ENCODE peak calls at places on chromosomes 12 and 14, in seven cellular contexts. One of them, this sample, is unnamed.

GRCh38 chr12:58148405-58148804 is 207.0 kb downstream of the ATP23 start:
- DNase-seq in lower lobe of right lung: no peak
- DNase-seq in tibial artery: no peak
- DNase-seq in psoas muscle: no peak
- DNase-seq in AG10803: peak; percentile 52
- DNase-seq in foreskin fibroblast: peak; percentile 36
- DNase-seq in BE2C: peak; percentile 61
- DNase-seq in this sample: peak; percentile 74

GRCh38 chr12:89949457-89950195 is 241.0 kb upstream of the ATP2B1 start:
- DNase-seq in BE2C: no peak
- DNase-seq in lower lobe of right lung: no peak
- DNase-seq in AG10803: peak; percentile 81
- DNase-seq in foreskin fibroblast: peak; percentile 62
- DNase-seq in tibial artery: peak; percentile 41
- DNase-seq in psoas muscle: no peak
- DNase-seq in this sample: peak; percentile 85

GRCh38 chr14:22875003-22875747 is 3.6 kb downstream of the LRP10 start:
- DNase-seq in lower lobe of right lung: no peak
- DNase-seq in AG10803: no peak
- DNase-seq in BE2C: no peak
- DNase-seq in foreskin fibroblast: no peak
- DNase-seq in psoas muscle: no peak
- DNase-seq in tibial artery: no peak
- DNase-seq in this sample: no peak

GRCh38 chr12:113439606-113440030 is 17.4 kb downstream of the SDSL start:
- DNase-seq in psoas muscle: no peak
- DNase-seq in foreskin fibroblast: peak; percentile 57
- DNase-seq in tibial artery: no peak
- DNase-seq in BE2C: peak; percentile 78
- DNase-seq in lower lobe of right lung: no peak
- DNase-seq in AG10803: peak; percentile 21
- DNase-seq in this sample: peak; percentile 31

GRCh38 chr12:52389313-52390207 is 4.1 kb upstream of the KRT84 start:
- DNase-seq in tibial artery: no peak
- DNase-seq in foreskin fibroblast: peak; percentile 18
- DNase-seq in psoas muscle: no peak
- DNase-seq in lower lobe of right lung: no peak
- DNase-seq in AG10803: peak; percentile 21
- DNase-seq in BE2C: no peak
- DNase-seq in this sample: no peak

GRCh38 chr12:119328111-119328510 is 6.4 kb upstream of the CCDC60 start:
- DNase-seq in BE2C: peak; percentile 66
- DNase-seq in tibial artery: no peak
- DNase-seq in psoas muscle: no peak
- DNase-seq in lower lobe of right lung: no peak
- DNase-seq in AG10803: no peak
- DNase-seq in foreskin fibroblast: no peak
- DNase-seq in this sample: no peak

GRCh38 chr12:59808317-59808910 is 212.6 kb downstream of the SLC16A7 start:
- DNase-seq in BE2C: no peak
- DNase-seq in psoas muscle: no peak
- DNase-seq in lower lobe of right lung: no peak
- DNase-seq in foreskin fibroblast: peak; percentile 69
- DNase-seq in tibial artery: no peak
- DNase-seq in AG10803: peak; percentile 48
- DNase-seq in this sample: peak; percentile 47

GRCh38 chr12:121709478-121709890 is 3.1 kb upstream of the TMEM120B start:
- DNase-seq in tibial artery: no peak
- DNase-seq in psoas muscle: no peak
- DNase-seq in AG10803: peak; percentile 79
- DNase-seq in lower lobe of right lung: no peak
- DNase-seq in BE2C: no peak
- DNase-seq in foreskin fibroblast: peak; percentile 24
- DNase-seq in this sample: peak; percentile 69

GRCh38 chr12:46921048-46921753 is 95.4 kb upstream of the SLC38A4 start:
- DNase-seq in tibial artery: no peak
- DNase-seq in foreskin fibroblast: peak; percentile 70
- DNase-seq in AG10803: peak; percentile 78
- DNase-seq in psoas muscle: no peak
- DNase-seq in BE2C: no peak
- DNase-seq in lower lobe of right lung: no peak
- DNase-seq in this sample: peak; percentile 80

GRCh38 chr14:105249175-105250007 is 1.1 kb downstream of the BTBD6 start:
- DNase-seq in AG10803: peak; percentile 21
- DNase-seq in lower lobe of right lung: peak; percentile 57
- DNase-seq in BE2C: peak; percentile 38
- DNase-seq in psoas muscle: peak; percentile 69
- DNase-seq in tibial artery: no peak
- DNase-seq in foreskin fibroblast: peak; percentile 59
- DNase-seq in this sample: peak; percentile 40

GRCh38 chr14:81981311-81981675 is 447.6 kb upstream of the SEL1L start:
- DNase-seq in lower lobe of right lung: no peak
- DNase-seq in psoas muscle: no peak
- DNase-seq in AG10803: no peak
- DNase-seq in foreskin fibroblast: no peak
- DNase-seq in tibial artery: no peak
- DNase-seq in BE2C: no peak
- DNase-seq in this sample: no peak

GRCh38 chr14:105166571-105167302 is 1.8 kb downstream of the JAG2 start:
- DNase-seq in foreskin fibroblast: no peak
- DNase-seq in AG10803: no peak
- DNase-seq in lower lobe of right lung: no peak
- DNase-seq in psoas muscle: no peak
- DNase-seq in tibial artery: no peak
- DNase-seq in BE2C: no peak
- DNase-seq in this sample: no peak

GRCh38 chr12:21296751-21297406 is 37.8 kb downstream of the SLCO1A2 start:
- DNase-seq in psoas muscle: no peak
- DNase-seq in lower lobe of right lung: no peak
- DNase-seq in foreskin fibroblast: peak; percentile 16
- DNase-seq in tibial artery: no peak
- DNase-seq in AG10803: peak; percentile 15
- DNase-seq in BE2C: no peak
- DNase-seq in this sample: peak; percentile 3

DNA sequence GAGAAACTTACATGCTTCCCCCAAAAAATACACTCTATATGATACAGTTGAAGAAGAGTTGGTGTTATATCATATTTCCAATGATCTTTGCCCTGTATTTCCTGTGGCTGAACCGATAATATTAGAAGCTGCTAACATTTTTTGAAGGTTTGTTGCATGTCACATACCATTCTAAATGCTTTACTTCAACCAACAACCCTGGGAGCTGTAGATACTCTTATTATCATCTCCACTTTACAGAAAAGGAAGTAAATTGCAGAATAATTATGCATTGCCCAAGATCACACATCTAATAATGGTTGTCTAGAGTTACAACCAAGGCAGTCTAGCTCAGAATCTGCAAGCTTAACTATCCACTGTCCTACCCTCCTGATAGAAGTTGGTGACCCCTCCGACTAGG is 182.8 kb downstream of the NUAK1 start:
- DNase-seq in lower lobe of right lung: no peak
- DNase-seq in BE2C: no peak
- DNase-seq in tibial artery: no peak
- DNase-seq in foreskin fibroblast: no peak
- DNase-seq in psoas muscle: no peak
- DNase-seq in AG10803: no peak
- DNase-seq in this sample: no peak
- H3K4me3 ChIP-seq in lower lobe of right lung: no peak overlapping the region
- H3K4me3 ChIP-seq in BE2C: no peak overlapping the region
- H3K4me3 ChIP-seq in tibial artery: no peak overlapping the region
- H3K4me3 ChIP-seq in foreskin fibroblast: no peak overlapping the region
- H3K4me3 ChIP-seq in psoas muscle: no peak overlapping the region
- H3K4me3 ChIP-seq in AG10803: no peak overlapping the region
- H3K4me3 ChIP-seq in this sample: no peak overlapping the region

DNA sequence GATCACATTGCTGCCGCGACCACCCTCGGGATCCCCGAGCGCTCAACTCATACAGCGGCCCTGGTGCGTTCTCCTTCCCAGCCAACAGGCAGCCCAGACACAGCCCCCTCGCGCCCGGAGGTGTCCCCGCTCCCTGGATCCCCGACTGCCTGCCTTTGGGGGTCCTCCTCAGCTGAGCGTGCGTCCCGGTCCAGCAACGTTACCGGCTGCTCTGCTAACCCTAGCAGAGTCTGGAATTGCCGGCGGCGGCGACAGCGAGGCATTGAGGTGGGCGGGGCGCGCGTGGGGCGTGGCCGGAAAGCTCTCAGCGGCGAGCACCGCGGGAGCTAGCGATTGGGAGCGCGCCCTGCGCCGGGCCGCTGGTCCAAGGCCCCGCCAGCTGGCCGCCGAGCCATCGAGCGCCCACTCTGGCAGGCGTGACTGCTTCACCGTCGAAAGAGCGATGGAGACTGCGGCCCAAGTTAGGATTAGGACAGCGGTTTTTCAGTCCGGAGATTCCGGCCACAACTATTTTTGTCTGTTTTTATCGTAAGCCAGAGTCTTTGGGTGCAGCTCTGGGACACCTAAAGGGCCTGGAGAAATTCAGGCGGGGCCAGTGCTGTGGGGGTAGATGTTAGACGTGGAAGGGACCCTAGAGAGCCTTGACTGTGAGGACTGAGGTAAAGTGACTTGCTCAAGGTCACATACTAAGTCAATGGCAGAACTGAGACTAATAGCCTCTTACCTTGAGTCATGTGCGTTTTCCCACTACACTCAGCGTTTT is at the start of gene HEATR5A:
- DNase-seq in tibial artery: peak; percentile 94
- DNase-seq in lower lobe of right lung: peak; percentile 98
- DNase-seq in BE2C: peak; percentile 98
- DNase-seq in psoas muscle: peak; percentile 98
- DNase-seq in foreskin fibroblast: peak; percentile 99
- DNase-seq in AG10803: peak; percentile 96
- DNase-seq in this sample: peak; percentile 97
- TF ChIP-seq CTCF in tibial artery: peak; percentile 28
- TF ChIP-seq CTCF in lower lobe of right lung: peak; percentile 37
- TF ChIP-seq CTCF in BE2C: no peak
- TF ChIP-seq CTCF in psoas muscle: peak; percentile 37
- TF ChIP-seq CTCF in foreskin fibroblast: no peak
- TF ChIP-seq CTCF in AG10803: peak; percentile 17
- TF ChIP-seq CTCF in this sample: peak; percentile 8

DNA sequence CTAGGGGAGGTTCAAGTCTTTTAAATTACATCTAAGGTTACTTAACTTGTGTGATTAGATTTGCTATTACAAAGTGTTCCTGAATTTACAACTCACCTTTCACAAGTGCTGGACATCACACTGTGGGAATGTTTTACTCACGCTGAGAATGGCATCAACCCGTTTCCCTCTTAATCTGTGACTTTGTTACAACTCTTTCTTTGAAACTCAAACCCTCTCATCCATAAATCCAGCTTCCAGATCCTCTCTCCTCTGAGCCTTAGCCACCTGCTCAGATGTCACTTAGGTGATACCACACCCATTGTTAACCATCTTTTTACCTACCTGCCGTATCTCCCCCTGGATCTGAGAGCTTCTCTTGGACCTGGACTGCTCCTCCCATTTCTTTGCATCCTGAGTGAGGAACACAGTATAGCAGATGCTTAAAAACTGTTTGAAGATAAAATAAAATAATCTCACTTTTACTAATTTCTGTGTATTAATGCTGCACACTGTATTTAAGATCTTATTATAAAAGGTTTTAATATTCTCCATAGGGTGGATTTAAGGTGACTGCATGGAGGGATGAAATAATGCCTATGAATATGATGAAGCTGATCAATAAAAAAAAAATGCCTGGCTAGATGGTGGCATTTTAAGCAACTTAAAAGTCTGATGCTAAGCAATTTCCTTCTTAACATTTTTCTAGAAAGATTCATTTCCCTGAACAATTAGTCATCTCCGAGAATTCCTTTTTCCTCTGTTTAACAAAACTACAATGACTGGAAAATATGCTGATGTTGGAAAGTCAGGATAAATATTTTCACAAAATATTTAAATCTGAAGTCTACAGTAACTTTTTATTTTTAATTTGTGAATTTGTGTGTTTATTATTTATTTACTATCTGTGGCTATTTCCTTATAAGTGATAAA is 39.1 kb upstream of the NAP1L1 start:
- DNase-seq in AG10803: peak; percentile 60
- DNase-seq in BE2C: no peak
- DNase-seq in lower lobe of right lung: no peak
- DNase-seq in psoas muscle: no peak
- DNase-seq in foreskin fibroblast: peak; percentile 62
- DNase-seq in tibial artery: no peak
- DNase-seq in this sample: no peak
- H3K4me3 ChIP-seq in AG10803: no peak overlapping the region
- H3K4me3 ChIP-seq in BE2C: no peak overlapping the region
- H3K4me3 ChIP-seq in lower lobe of right lung: no peak overlapping the region
- H3K4me3 ChIP-seq in psoas muscle: no peak overlapping the region
- H3K4me3 ChIP-seq in foreskin fibroblast: no peak overlapping the region
- H3K4me3 ChIP-seq in tibial artery: no peak overlapping the region
- H3K4me3 ChIP-seq in this sample: no peak overlapping the region

DNA sequence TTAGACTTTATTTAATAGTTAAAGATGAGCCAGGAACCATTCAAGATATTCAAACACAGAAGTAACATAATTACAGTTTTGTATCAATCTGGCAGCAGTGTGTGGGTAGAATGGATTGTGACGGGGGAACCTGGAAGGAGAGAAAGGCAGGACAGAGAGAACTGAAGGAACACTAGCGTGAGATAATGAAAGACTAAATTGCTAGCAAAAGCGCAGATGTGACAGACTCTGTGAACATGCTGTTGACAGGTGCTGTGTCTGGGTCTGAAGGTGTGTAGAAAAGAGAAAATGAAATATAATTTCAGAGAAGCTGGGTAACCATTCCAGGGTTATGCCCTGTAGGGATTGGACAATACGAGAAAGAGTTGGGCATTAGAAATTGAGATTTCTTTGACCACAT is 372.3 kb downstream of the SYT1 start:
- DNase-seq in foreskin fibroblast: no peak
- DNase-seq in tibial artery: no peak
- DNase-seq in AG10803: no peak
- DNase-seq in psoas muscle: no peak
- DNase-seq in lower lobe of right lung: no peak
- DNase-seq in BE2C: no peak
- DNase-seq in this sample: no peak
- TF ChIP-seq CTCF in foreskin fibroblast: no peak
- TF ChIP-seq CTCF in tibial artery: no peak
- TF ChIP-seq CTCF in AG10803: no peak
- TF ChIP-seq CTCF in psoas muscle: no peak
- TF ChIP-seq CTCF in lower lobe of right lung: no peak
- TF ChIP-seq CTCF in BE2C: no peak
- TF ChIP-seq CTCF in this sample: no peak

GRCh38 chr12:1391722-1392121 is 202.7 kb downstream of the FBXL14 start:
- DNase-seq in tibial artery: no peak
- DNase-seq in lower lobe of right lung: no peak
- DNase-seq in BE2C: peak; percentile 18
- DNase-seq in foreskin fibroblast: no peak
- DNase-seq in psoas muscle: no peak
- DNase-seq in AG10803: no peak
- DNase-seq in this sample: no peak
- H3K4me3 ChIP-seq in tibial artery: no peak overlapping the region
- H3K4me3 ChIP-seq in lower lobe of right lung: no peak overlapping the region
- H3K4me3 ChIP-seq in BE2C: no peak overlapping the region
- H3K4me3 ChIP-seq in foreskin fibroblast: no peak overlapping the region
- H3K4me3 ChIP-seq in psoas muscle: no peak overlapping the region
- H3K4me3 ChIP-seq in AG10803: no peak overlapping the region
- H3K4me3 ChIP-seq in this sample: no peak overlapping the region

This sample was measured in fibroblast of villous mesenchyme.